ENCODE peak calls at places on chromosomes 7 and 10, in seven cellular contexts. One of them, this sample, is unnamed. For H3K27me3, the result is how much of the 10 kb centered on the place peaks cover.

GRCh38 chr10:79130846-79131245 is 62.1 kb downstream of the ZMIZ1 start:
- DNase-seq in suprapubic skin: no peak
- DNase-seq in stomach: no peak
- DNase-seq in prostate gland: no peak
- DNase-seq in spleen: no peak
- DNase-seq in sigmoid colon: no peak
- DNase-seq in transverse colon: no peak
- DNase-seq in this sample: no peak

GRCh38 chr7:55180821-55181542 is 162.2 kb downstream of the EGFR start:
- DNase-seq in stomach: peak
- DNase-seq in sigmoid colon: no peak
- DNase-seq in prostate gland: peak
- DNase-seq in suprapubic skin: no peak
- DNase-seq in spleen: no peak
- DNase-seq in transverse colon: peak
- DNase-seq in this sample: no peak

GRCh38 chr10:110162749-110163148 is 44.7 kb upstream of the MXI1 start:
- DNase-seq in suprapubic skin: no peak
- DNase-seq in stomach: no peak
- DNase-seq in sigmoid colon: no peak
- DNase-seq in transverse colon: peak
- DNase-seq in spleen: peak
- DNase-seq in prostate gland: no peak
- DNase-seq in this sample: no peak

GRCh38 chr10:18449631-18450030 is 201.8 kb downstream of the NSUN6 start:
- DNase-seq in transverse colon: no peak
- DNase-seq in spleen: no peak
- DNase-seq in sigmoid colon: no peak
- DNase-seq in suprapubic skin: no peak
- DNase-seq in prostate gland: no peak
- DNase-seq in stomach: no peak
- DNase-seq in this sample: no peak

GRCh38 chr7:66267249-66267648 is 62.1 kb downstream of the TPST1 start:
- DNase-seq in prostate gland: peak
- DNase-seq in spleen: no peak
- DNase-seq in stomach: no peak
- DNase-seq in suprapubic skin: no peak
- DNase-seq in sigmoid colon: peak
- DNase-seq in transverse colon: no peak
- DNase-seq in this sample: no peak

GRCh38 chr10:14190702-14191101 is 140.0 kb downstream of the FRMD4A start:
- DNase-seq in transverse colon: no peak
- DNase-seq in stomach: no peak
- DNase-seq in sigmoid colon: no peak
- DNase-seq in suprapubic skin: no peak
- DNase-seq in prostate gland: no peak
- DNase-seq in spleen: no peak
- DNase-seq in this sample: no peak

GRCh38 chr10:46033602-46034011 is 3.2 kb upstream of the NCOA4 start:
- DNase-seq in prostate gland: no peak
- DNase-seq in spleen: no peak
- DNase-seq in stomach: peak
- DNase-seq in sigmoid colon: no peak
- DNase-seq in suprapubic skin: no peak
- DNase-seq in transverse colon: no peak
- DNase-seq in this sample: no peak

GRCh38 chr10:6136215-6137201 is 47.7 kb downstream of the RBM17 start:
- DNase-seq in sigmoid colon: peak
- DNase-seq in stomach: no peak
- DNase-seq in spleen: peak
- DNase-seq in suprapubic skin: peak
- DNase-seq in transverse colon: no peak
- DNase-seq in prostate gland: no peak
- DNase-seq in this sample: no peak

GRCh38 chr10:6838118-6838517 is 258.0 kb upstream of the PRKCQ start:
- DNase-seq in prostate gland: no peak
- DNase-seq in spleen: no peak
- DNase-seq in transverse colon: no peak
- DNase-seq in sigmoid colon: no peak
- DNase-seq in stomach: no peak
- DNase-seq in suprapubic skin: no peak
- DNase-seq in this sample: no peak

GRCh38 chr7:27901028-27901760 is 161.2 kb downstream of the TAX1BP1 start:
- DNase-seq in spleen: no peak
- DNase-seq in prostate gland: no peak
- DNase-seq in transverse colon: no peak
- DNase-seq in stomach: no peak
- DNase-seq in sigmoid colon: no peak
- DNase-seq in suprapubic skin: no peak
- DNase-seq in this sample: no peak

GRCh38 chr7:157560710-157561522 is 224.1 kb downstream of the DNAJB6 start:
- DNase-seq in suprapubic skin: no peak
- DNase-seq in spleen: peak
- DNase-seq in sigmoid colon: peak
- DNase-seq in stomach: no peak
- DNase-seq in prostate gland: no peak
- DNase-seq in transverse colon: no peak
- DNase-seq in this sample: no peak

GRCh38 chr7:121803041-121803440 is 69.9 kb upstream of the PTPRZ1 start:
- DNase-seq in spleen: no peak
- DNase-seq in transverse colon: no peak
- DNase-seq in suprapubic skin: no peak
- DNase-seq in prostate gland: no peak
- DNase-seq in stomach: no peak
- DNase-seq in sigmoid colon: no peak
- DNase-seq in this sample: no peak

GRCh38 chr7:117186631-117187030 is 136.2 kb downstream of the WNT2 start:
- DNase-seq in suprapubic skin: no peak
- DNase-seq in stomach: no peak
- DNase-seq in spleen: no peak
- DNase-seq in prostate gland: no peak
- DNase-seq in transverse colon: no peak
- DNase-seq in sigmoid colon: no peak
- DNase-seq in this sample: no peak

GRCh38 chr10:130894485-130894884 is 417.0 kb downstream of the TCERG1L start:
- DNase-seq in spleen: no peak
- DNase-seq in sigmoid colon: peak
- DNase-seq in prostate gland: no peak
- DNase-seq in transverse colon: no peak
- DNase-seq in stomach: no peak
- DNase-seq in suprapubic skin: no peak
- DNase-seq in this sample: no peak

GRCh38 chr7:43834463-43835251 is 34.7 kb downstream of the MRPS24 start:
- DNase-seq in spleen: no peak
- DNase-seq in prostate gland: no peak
- DNase-seq in stomach: no peak
- DNase-seq in sigmoid colon: no peak
- DNase-seq in transverse colon: no peak
- DNase-seq in suprapubic skin: no peak
- DNase-seq in this sample: no peak

GRCh38 chr10:11877506-11877905 is 54.4 kb downstream of the PROSER2 start:
- DNase-seq in suprapubic skin: no peak
- DNase-seq in prostate gland: no peak
- DNase-seq in sigmoid colon: peak
- DNase-seq in stomach: no peak
- DNase-seq in transverse colon: no peak
- DNase-seq in spleen: peak
- DNase-seq in this sample: no peak

GRCh38 chr7:101171442-101171837 is 6.1 kb upstream of the VGF start:
- DNase-seq in stomach: no peak
- DNase-seq in prostate gland: no peak
- DNase-seq in spleen: no peak
- DNase-seq in transverse colon: no peak
- DNase-seq in suprapubic skin: no peak
- DNase-seq in sigmoid colon: no peak
- DNase-seq in this sample: no peak
- H3K27me3 ChIP-seq in stomach: under half
- H3K27me3 ChIP-seq in prostate gland: half or more
- H3K27me3 ChIP-seq in spleen: half or more
- H3K27me3 ChIP-seq in transverse colon: half or more
- H3K27me3 ChIP-seq in suprapubic skin: half or more
- H3K27me3 ChIP-seq in sigmoid colon: half or more
- H3K27me3 ChIP-seq in this sample: under half

GRCh38 chr7:44961844-44962482 is 16.9 kb downstream of the MYO1G start:
- DNase-seq in stomach: no peak
- DNase-seq in suprapubic skin: peak
- DNase-seq in transverse colon: no peak
- DNase-seq in spleen: peak
- DNase-seq in sigmoid colon: no peak
- DNase-seq in prostate gland: no peak
- DNase-seq in this sample: no peak
- H3K4me3 ChIP-seq in stomach: peak
- H3K4me3 ChIP-seq in suprapubic skin: peak
- H3K4me3 ChIP-seq in transverse colon: peak
- H3K4me3 ChIP-seq in spleen: peak
- H3K4me3 ChIP-seq in sigmoid colon: peak
- H3K4me3 ChIP-seq in prostate gland: no peak
- H3K4me3 ChIP-seq in this sample: peak

DNA sequence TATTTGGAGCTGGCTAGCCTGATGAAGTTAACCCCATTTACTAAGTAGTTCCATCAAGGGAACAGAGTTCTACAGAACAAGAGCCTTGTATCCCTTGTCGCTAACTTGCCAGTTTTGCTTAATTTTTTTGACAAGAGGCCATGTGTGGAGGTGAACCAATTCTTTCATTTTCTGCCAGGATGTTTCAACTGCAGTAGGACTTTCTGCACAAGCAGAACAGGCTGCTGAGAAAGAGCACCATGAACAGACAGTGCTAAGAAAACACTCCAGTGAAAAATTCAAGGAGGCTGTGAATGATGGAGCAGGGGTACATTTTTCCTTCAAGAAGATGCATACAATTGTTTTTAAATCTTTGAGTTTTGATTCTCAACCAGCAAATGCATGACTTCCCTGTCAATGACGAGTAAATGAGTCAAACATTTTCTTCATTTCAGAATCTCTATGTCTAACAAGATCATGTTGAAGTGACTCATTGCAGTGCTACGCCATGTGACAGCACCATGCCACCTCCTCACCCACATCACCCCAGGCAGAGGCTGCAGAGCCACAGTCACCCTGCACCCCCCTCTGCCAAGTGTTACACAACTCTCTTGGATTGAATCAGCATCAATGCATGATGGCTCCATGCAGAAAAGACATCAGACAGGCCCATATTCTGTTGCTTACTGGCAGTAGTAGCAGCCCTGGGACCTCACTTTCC is 193.1 kb downstream of the COBL start:
- DNase-seq in suprapubic skin: peak
- DNase-seq in spleen: no peak
- DNase-seq in transverse colon: no peak
- DNase-seq in sigmoid colon: no peak
- DNase-seq in stomach: no peak
- DNase-seq in prostate gland: no peak
- DNase-seq in this sample: no peak
- TF ChIP-seq POLR2AphosphoS5 in suprapubic skin: peak
- TF ChIP-seq POLR2AphosphoS5 in spleen: no peak
- TF ChIP-seq POLR2AphosphoS5 in transverse colon: no peak
- TF ChIP-seq POLR2AphosphoS5 in sigmoid colon: no peak
- TF ChIP-seq POLR2AphosphoS5 in stomach: no peak
- TF ChIP-seq POLR2AphosphoS5 in prostate gland: no peak
- TF ChIP-seq POLR2AphosphoS5 in this sample: peak

DNA sequence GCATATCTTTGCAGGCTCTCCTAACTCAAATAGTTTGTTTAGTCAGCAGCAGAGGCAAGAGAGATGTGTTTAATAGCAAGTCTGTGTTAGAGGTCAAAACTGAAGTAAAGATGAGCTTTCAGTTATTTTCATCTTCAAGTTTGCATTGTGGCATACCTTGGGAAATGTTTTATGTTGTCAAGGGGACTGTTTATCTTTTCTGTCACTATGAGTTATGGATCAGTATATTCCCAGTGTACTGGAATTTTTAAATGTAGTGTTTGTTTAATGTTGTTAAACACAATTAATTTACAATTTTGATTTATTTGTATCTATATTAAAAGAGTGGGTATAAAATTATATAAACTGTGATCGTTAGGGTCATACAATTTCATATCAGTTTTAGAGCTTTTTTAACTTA is 169.7 kb upstream of the PPP1R3A start:
- DNase-seq in transverse colon: no peak
- DNase-seq in sigmoid colon: no peak
- DNase-seq in spleen: no peak
- DNase-seq in prostate gland: no peak
- DNase-seq in stomach: no peak
- DNase-seq in suprapubic skin: no peak
- DNase-seq in this sample: no peak
- H3K27me3 ChIP-seq in transverse colon: under half
- H3K27me3 ChIP-seq in sigmoid colon: under half
- H3K27me3 ChIP-seq in spleen: half or more
- H3K27me3 ChIP-seq in prostate gland: under half
- H3K27me3 ChIP-seq in stomach: under half
- H3K27me3 ChIP-seq in suprapubic skin: under half
- H3K27me3 ChIP-seq in this sample: under half